ENCODE peak calls at places on chromosomes 13 and 19, in seven cellular contexts. One of them, this sample, is unnamed.

GRCh38 chr13:71817335-71817734 is 49.7 kb downstream of the DACH1 start:
- DNase-seq in NCI-H1105: no peak
- DNase-seq in heart left ventricle: no peak
- DNase-seq in iris pigment epithelial cell: no peak
- DNase-seq in stimulated activated CD4-positive, alpha-beta T cell treated with anti-CD3 and anti-CD28 coated beads, Interleukin-12 subunit alpha, Interleukin-12 subunit beta, amount 100 ng/mL, for 24 hours: no peak
- DNase-seq in IMR-90: no peak
- DNase-seq in HFFc6: no peak
- DNase-seq in this sample: no peak

GRCh38 chr19:29521291-29522075 is 4.3 kb upstream of the VSTM2B start:
- DNase-seq in NCI-H1105: no peak
- DNase-seq in iris pigment epithelial cell: no peak
- DNase-seq in stimulated activated CD4-positive, alpha-beta T cell treated with anti-CD3 and anti-CD28 coated beads, Interleukin-12 subunit alpha, Interleukin-12 subunit beta, amount 100 ng/mL, for 24 hours: no peak
- DNase-seq in heart left ventricle: no peak
- DNase-seq in HFFc6: no peak
- DNase-seq in IMR-90: no peak
- DNase-seq in this sample: no peak

GRCh38 chr13:110349239-110349638 is 42.2 kb downstream of the COL4A2 start:
- DNase-seq in NCI-H1105: no peak
- DNase-seq in HFFc6: no peak
- DNase-seq in IMR-90: no peak
- DNase-seq in heart left ventricle: no peak
- DNase-seq in stimulated activated CD4-positive, alpha-beta T cell treated with anti-CD3 and anti-CD28 coated beads, Interleukin-12 subunit alpha, Interleukin-12 subunit beta, amount 100 ng/mL, for 24 hours: no peak
- DNase-seq in iris pigment epithelial cell: no peak
- DNase-seq in this sample: no peak

GRCh38 chr13:41403983-41404382 is 53.4 kb upstream of the RGCC start:
- DNase-seq in heart left ventricle: no peak
- DNase-seq in NCI-H1105: no peak
- DNase-seq in IMR-90: no peak
- DNase-seq in stimulated activated CD4-positive, alpha-beta T cell treated with anti-CD3 and anti-CD28 coated beads, Interleukin-12 subunit alpha, Interleukin-12 subunit beta, amount 100 ng/mL, for 24 hours: no peak
- DNase-seq in iris pigment epithelial cell: no peak
- DNase-seq in HFFc6: no peak
- DNase-seq in this sample: no peak

GRCh38 chr13:20171364-20171763 is 10.5 kb upstream of the GJA3 start:
- DNase-seq in NCI-H1105: no peak
- DNase-seq in HFFc6: no peak
- DNase-seq in stimulated activated CD4-positive, alpha-beta T cell treated with anti-CD3 and anti-CD28 coated beads, Interleukin-12 subunit alpha, Interleukin-12 subunit beta, amount 100 ng/mL, for 24 hours: no peak
- DNase-seq in IMR-90: no peak
- DNase-seq in iris pigment epithelial cell: no peak
- DNase-seq in heart left ventricle: no peak
- DNase-seq in this sample: no peak

GRCh38 chr19:13956365-13956744 is 4.0 kb downstream of the DCAF15 start:
- DNase-seq in IMR-90: no peak
- DNase-seq in iris pigment epithelial cell: no peak
- DNase-seq in heart left ventricle: no peak
- DNase-seq in HFFc6: no peak
- DNase-seq in NCI-H1105: no peak
- DNase-seq in stimulated activated CD4-positive, alpha-beta T cell treated with anti-CD3 and anti-CD28 coated beads, Interleukin-12 subunit alpha, Interleukin-12 subunit beta, amount 100 ng/mL, for 24 hours: no peak
- DNase-seq in this sample: no peak

GRCh38 chr19:15430526-15431120 is 11.8 kb upstream of the AKAP8L start:
- DNase-seq in heart left ventricle: no peak
- DNase-seq in IMR-90: no peak
- DNase-seq in iris pigment epithelial cell: no peak
- DNase-seq in HFFc6: no peak
- DNase-seq in stimulated activated CD4-positive, alpha-beta T cell treated with anti-CD3 and anti-CD28 coated beads, Interleukin-12 subunit alpha, Interleukin-12 subunit beta, amount 100 ng/mL, for 24 hours: no peak
- DNase-seq in NCI-H1105: no peak
- DNase-seq in this sample: no peak

GRCh38 chr13:51585234-51585672 is 991 bp downstream of the WDFY2 start:
- DNase-seq in stimulated activated CD4-positive, alpha-beta T cell treated with anti-CD3 and anti-CD28 coated beads, Interleukin-12 subunit alpha, Interleukin-12 subunit beta, amount 100 ng/mL, for 24 hours: no peak
- DNase-seq in IMR-90: peak
- DNase-seq in heart left ventricle: no peak
- DNase-seq in iris pigment epithelial cell: peak
- DNase-seq in HFFc6: no peak
- DNase-seq in NCI-H1105: no peak
- DNase-seq in this sample: no peak

GRCh38 chr19:30178721-30179402 is 193.3 kb upstream of the ZNF536 start:
- DNase-seq in heart left ventricle: no peak
- DNase-seq in HFFc6: no peak
- DNase-seq in IMR-90: no peak
- DNase-seq in iris pigment epithelial cell: no peak
- DNase-seq in stimulated activated CD4-positive, alpha-beta T cell treated with anti-CD3 and anti-CD28 coated beads, Interleukin-12 subunit alpha, Interleukin-12 subunit beta, amount 100 ng/mL, for 24 hours: no peak
- DNase-seq in NCI-H1105: no peak
- DNase-seq in this sample: no peak

GRCh38 chr19:15161028-15161984 is 39.5 kb downstream of the NOTCH3 start:
- DNase-seq in HFFc6: no peak
- DNase-seq in heart left ventricle: no peak
- DNase-seq in iris pigment epithelial cell: peak
- DNase-seq in stimulated activated CD4-positive, alpha-beta T cell treated with anti-CD3 and anti-CD28 coated beads, Interleukin-12 subunit alpha, Interleukin-12 subunit beta, amount 100 ng/mL, for 24 hours: no peak
- DNase-seq in NCI-H1105: peak
- DNase-seq in IMR-90: peak
- DNase-seq in this sample: no peak

GRCh38 chr13:59728896-59729545 is 434.7 kb downstream of the DIAPH3 start:
- DNase-seq in stimulated activated CD4-positive, alpha-beta T cell treated with anti-CD3 and anti-CD28 coated beads, Interleukin-12 subunit alpha, Interleukin-12 subunit beta, amount 100 ng/mL, for 24 hours: no peak
- DNase-seq in IMR-90: no peak
- DNase-seq in NCI-H1105: peak
- DNase-seq in heart left ventricle: no peak
- DNase-seq in iris pigment epithelial cell: no peak
- DNase-seq in HFFc6: no peak
- DNase-seq in this sample: no peak

GRCh38 chr13:83211301-83211700 is 671.0 kb downstream of the SLITRK1 start:
- DNase-seq in iris pigment epithelial cell: peak
- DNase-seq in IMR-90: peak
- DNase-seq in stimulated activated CD4-positive, alpha-beta T cell treated with anti-CD3 and anti-CD28 coated beads, Interleukin-12 subunit alpha, Interleukin-12 subunit beta, amount 100 ng/mL, for 24 hours: no peak
- DNase-seq in heart left ventricle: no peak
- DNase-seq in NCI-H1105: no peak
- DNase-seq in HFFc6: peak
- DNase-seq in this sample: no peak

GRCh38 chr19:34838248-34838647 is 65.2 kb upstream of the ZNF599 start:
- DNase-seq in stimulated activated CD4-positive, alpha-beta T cell treated with anti-CD3 and anti-CD28 coated beads, Interleukin-12 subunit alpha, Interleukin-12 subunit beta, amount 100 ng/mL, for 24 hours: no peak
- DNase-seq in IMR-90: no peak
- DNase-seq in iris pigment epithelial cell: peak
- DNase-seq in NCI-H1105: no peak
- DNase-seq in HFFc6: no peak
- DNase-seq in heart left ventricle: no peak
- DNase-seq in this sample: no peak

GRCh38 chr13:31160857-31161582 is 684 bp downstream of the HSPH1 start:
- DNase-seq in stimulated activated CD4-positive, alpha-beta T cell treated with anti-CD3 and anti-CD28 coated beads, Interleukin-12 subunit alpha, Interleukin-12 subunit beta, amount 100 ng/mL, for 24 hours: peak
- DNase-seq in HFFc6: peak
- DNase-seq in heart left ventricle: peak
- DNase-seq in IMR-90: peak
- DNase-seq in NCI-H1105: no peak
- DNase-seq in iris pigment epithelial cell: peak
- DNase-seq in this sample: no peak

This sample was measured in cerebellar nuclear complex.